ENCODE peak calls at places on chromosomes 13 and 19, in six cellular contexts. K is H54; R is caudate nucleus; C is AG08396; V is D341Med; J is activated effector memory CD4-positive, alpha-beta T cell treated with Interleukin-2 at 50 U/mL for 16 hours. P is an unnamed sample.

GRCh38 chr19:29942404-29943261 is 594 bp downstream of the URI1 start:
- DNase-seq in C (no peak), K (peak), J (peak), V (peak), R (no peak), P (no peak)

GRCh38 chr19:45186509-45187334 is 8.1 kb downstream of the BLOC1S3 start:
- DNase-seq in R (no peak), K (no peak), J (no peak), C (no peak), V (no peak), P (no peak)

GRCh38 chr19:2488405-2488941 is 12.5 kb downstream of the GADD45B start:
- DNase-seq in C (peak), R (no peak), K (no peak), V (no peak), J (no peak), P (no peak)

GRCh38 chr13:20197361-20197834 is 4.7 kb upstream of the GJB2 start:
- DNase-seq in C (peak), R (no peak), V (peak), J (no peak), K (peak), P (peak)

GRCh38 chr13:52001120-52001731 is 10.0 kb downstream of the ATP7B start:
- DNase-seq in C (peak), V (peak), J (no peak), K (peak), R (no peak), P (peak)

GRCh38 chr13:110812869-110813645 is 99.6 kb downstream of the ING1 start:
- DNase-seq in J (no peak), V (no peak), C (no peak), R (no peak), K (no peak), P (no peak)

GRCh38 chr13:113468029-113468428 is 14.7 kb upstream of the ADPRHL1 start:
- DNase-seq in K (no peak), J (no peak), C (no peak), V (no peak), R (no peak), P (no peak)

GRCh38 chr19:44588753-44589112 is 24.6 kb upstream of the IGSF23 start:
- DNase-seq in C (no peak), K (no peak), V (no peak), R (no peak), J (no peak), P (no peak)

GRCh38 chr13:49494645-49495044 is 1.1 kb upstream of the PHF11 start:
- DNase-seq in J (no peak), V (no peak), C (no peak), R (no peak), K (no peak), P (no peak)

GRCh38 chr13:67390462-67391093 is 160.4 kb upstream of the PCDH9 start:
- DNase-seq in K (peak), R (no peak), J (no peak), C (no peak), V (no peak), P (no peak)

GRCh38 chr13:33918199-33918932 is 100.4 kb downstream of the RFC3 start:
- DNase-seq in V (no peak), C (peak), R (no peak), J (no peak), K (peak), P (no peak)

GRCh38 chr19:41939861-41940442 is 11.7 kb upstream of the ERFL start:
- DNase-seq in C (no peak), J (no peak), K (no peak), R (no peak), V (peak), P (peak)

GRCh38 chr13:73421310-73421912 is 362.6 kb downstream of the KLF5 start:
- DNase-seq in J (no peak), R (no peak), V (no peak), K (no peak), C (no peak), P (no peak)

GRCh38 chr13:45007225-45007624 is 17.9 kb downstream of the GPALPP1 start:
- DNase-seq in K (no peak), C (no peak), J (no peak), V (no peak), R (no peak), P (no peak)